ENCODE peak calls at places on chromosomes 2 and 18, in nine cellular contexts. V is fibroblast of mammary gland; J is AG04450; R is sigmoid colon; E is foreskin fibroblast; C is astrocyte of the cerebellum; N is CD8-positive, alpha-beta T cell; U is heart left ventricle; D is K562. O is an unnamed sample.
A peak's percentile ranks its signal among the peaks of the same experiment; 100 is the strongest.

GRCh38 chr2:6107290-6107689 is 415.1 kb downstream of the SOX11 start:
- DNase-seq in V (no peak), J (no peak), R (no peak), E (no peak), C (no peak), N (no peak), U (no peak), D (no peak), O (no peak)

GRCh38 chr18:46563317-46563716 is 93.7 kb downstream of the LOXHD1 start:
- DNase-seq in V (no peak), J (no peak), R (no peak), E (no peak), C (no peak), N (no peak), U (no peak), D (no peak), O (no peak)

GRCh38 chr2:28610583-28611201 is 114.8 kb downstream of the PLB1 start:
- DNase-seq in V (peak; percentile 93), J (peak; percentile 82), R (no peak), E (peak; percentile 80), C (peak; percentile 90), N (no peak), U (no peak), D (peak; percentile 58), O (no peak)

GRCh38 chr18:50092250-50092780 is 102.6 kb downstream of the MYO5B start:
- DNase-seq in V (no peak), J (no peak), R (no peak), E (no peak), C (no peak), N (no peak), U (no peak), D (no peak), O (no peak)

GRCh38 chr2:120566331-120567035 is 169.2 kb upstream of the GLI2 start:
- DNase-seq in V (peak; percentile 91), J (no peak), R (peak; percentile 74), E (no peak), C (peak; percentile 89), N (no peak), U (peak; percentile 85), D (no peak), O (no peak)

GRCh38 chr2:161946489-161947107 is 127.4 kb downstream of the DPP4 start:
- DNase-seq in V (peak; percentile 48), J (no peak), R (no peak), E (peak; percentile 6), C (peak; percentile 37), N (no peak), U (no peak), D (peak; percentile 3), O (no peak)

GRCh38 chr2:42809876-42810125 is 17.4 kb upstream of the HAAO start:
- DNase-seq in V (no peak), J (peak; percentile 33), R (peak; percentile 95), E (peak; percentile 79), C (peak; percentile 50), N (no peak), U (peak; percentile 88), D (peak; percentile 88), O (peak; percentile 87)

GRCh38 chr2:12486205-12487118 is 230.3 kb upstream of the TRIB2 start:
- DNase-seq in V (peak; percentile 30), J (no peak), R (no peak), E (peak; percentile 9), C (no peak), N (no peak), U (no peak), D (no peak), O (no peak)

GRCh38 chr2:39615675-39616074 is 50.0 kb upstream of the TMEM178A start:
- DNase-seq in V (no peak), J (no peak), R (no peak), E (no peak), C (no peak), N (no peak), U (no peak), D (no peak), O (no peak)

GRCh38 chr2:72770879-72771461 is 54.9 kb downstream of the EXOC6B start:
- DNase-seq in V (peak; percentile 76), J (peak; percentile 48), R (peak; percentile 72), E (peak; percentile 44), C (peak; percentile 71), N (peak; percentile 45), U (peak; percentile 66), D (peak; percentile 76), O (no peak)

GRCh38 chr18:24590946-24591345 is 130.5 kb downstream of the HRH4 start:
- DNase-seq in V (no peak), J (no peak), R (no peak), E (no peak), C (no peak), N (no peak), U (no peak), D (no peak), O (peak; percentile 27)

DNA sequence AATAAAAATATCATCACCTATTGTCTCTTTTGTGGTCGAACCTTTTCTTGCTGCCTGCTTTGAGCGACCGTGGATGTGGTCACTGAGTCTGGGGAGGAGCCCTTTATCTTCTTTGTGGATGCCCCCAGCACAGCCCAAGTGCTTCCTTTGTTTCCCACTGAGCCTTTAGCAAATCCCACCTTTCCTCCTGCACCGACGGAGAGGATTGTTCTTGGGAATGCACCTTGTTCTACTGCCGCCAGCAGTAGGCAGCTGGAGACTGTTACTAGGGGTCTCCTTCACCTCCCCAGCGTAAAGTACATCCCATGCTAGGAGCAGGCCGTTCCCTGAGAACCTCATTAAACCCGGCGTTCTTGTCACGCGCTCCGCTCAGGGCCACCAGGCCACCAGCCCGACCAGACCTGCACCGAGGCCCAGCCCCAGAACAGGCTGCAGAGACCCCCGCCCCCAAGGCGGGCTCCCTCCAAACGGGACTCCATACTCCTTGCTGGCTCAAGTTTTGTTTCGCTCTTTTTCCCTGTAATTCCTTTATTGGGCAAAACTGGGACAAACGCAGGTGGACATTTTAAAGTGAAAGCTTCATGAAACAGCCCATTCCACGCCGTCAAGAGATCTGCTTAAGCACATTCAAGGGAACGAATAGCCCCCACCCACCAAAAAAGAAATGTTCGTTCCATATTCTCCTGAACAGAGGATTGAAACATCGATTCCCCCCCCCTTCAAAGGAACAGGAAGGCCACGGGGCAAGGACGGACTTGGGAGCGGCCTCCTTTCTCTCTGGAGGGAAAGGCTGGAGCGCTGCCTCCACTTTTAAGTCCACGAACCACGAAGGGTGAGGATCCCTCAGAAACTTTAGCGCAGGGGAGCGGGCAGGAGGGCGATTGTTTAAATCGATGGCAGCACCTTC is 1.1 kb upstream of the MAT2A start:
- DNase-seq in V (peak; percentile 38), J (no peak), R (peak; percentile 84), E (no peak), C (no peak), N (no peak), U (peak; percentile 60), D (peak; percentile 70), O (no peak)
- TF ChIP-seq CTCF in V (no peak), J (no peak), R (no peak), E (no peak), C (peak; percentile 31), N (no peak), U (no peak), D (no peak), O (no peak)

DNA sequence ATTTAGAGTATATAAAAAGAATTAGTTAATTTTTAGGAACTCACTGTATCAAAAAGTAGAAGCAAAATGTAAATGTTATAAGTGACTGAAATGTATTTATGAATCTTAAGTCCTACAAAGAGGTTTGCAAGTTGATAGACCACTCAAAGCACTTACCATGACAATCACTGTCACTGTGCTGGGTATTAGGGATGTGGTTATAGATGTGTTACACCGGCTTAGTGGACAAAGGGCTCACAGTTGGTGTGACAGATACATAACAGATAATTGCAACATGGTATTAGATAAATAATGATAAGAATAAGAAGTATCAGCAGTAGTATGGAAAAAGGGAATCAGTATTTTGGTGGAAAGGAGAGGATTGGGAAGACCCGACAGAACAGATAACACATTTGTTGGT is 21.6 kb downstream of the AGFG1 start:
- DNase-seq in V (no peak), J (no peak), R (no peak), E (no peak), C (no peak), N (no peak), U (no peak), D (no peak), O (no peak)
- TF ChIP-seq CTCF in V (no peak), J (no peak), R (no peak), E (no peak), C (no peak), N (no peak), U (no peak), D (no peak), O (no peak)

GRCh38 chr2:144096531-144096930 is 423.4 kb downstream of the ZEB2 start:
- DNase-seq in V (no peak), J (peak; percentile 52), R (no peak), E (peak; percentile 45), C (no peak), N (no peak), U (no peak), D (no peak), O (no peak)

GRCh38 chr2:144102386-144102785 is 417.5 kb downstream of the ZEB2 start:
- DNase-seq in V (no peak), J (no peak), R (no peak), E (no peak), C (no peak), N (no peak), U (no peak), D (no peak), O (no peak)

GRCh38 chr2:144099340-144099739 is 420.6 kb downstream of the ZEB2 start:
- DNase-seq in V (no peak), J (no peak), R (no peak), E (no peak), C (no peak), N (no peak), U (no peak), D (no peak), O (no peak)

GRCh38 chr2:144097440-144098225 is 422.3 kb downstream of the ZEB2 start:
- DNase-seq in V (no peak), J (no peak), R (no peak), E (no peak), C (no peak), N (no peak), U (no peak), D (no peak), O (no peak)

GRCh38 chr2:144099746-144100438 is 420.0 kb downstream of the ZEB2 start:
- DNase-seq in V (peak; percentile 87), J (peak; percentile 91), R (no peak), E (peak; percentile 51), C (peak; percentile 53), N (no peak), U (no peak), D (no peak), O (no peak)
- TF ChIP-seq CTCF in V (peak; percentile 42), J (peak; percentile 71), R (no peak), E (peak; percentile 36), C (peak; percentile 31), N (no peak), U (no peak), D (no peak), O (no peak)

DNA sequence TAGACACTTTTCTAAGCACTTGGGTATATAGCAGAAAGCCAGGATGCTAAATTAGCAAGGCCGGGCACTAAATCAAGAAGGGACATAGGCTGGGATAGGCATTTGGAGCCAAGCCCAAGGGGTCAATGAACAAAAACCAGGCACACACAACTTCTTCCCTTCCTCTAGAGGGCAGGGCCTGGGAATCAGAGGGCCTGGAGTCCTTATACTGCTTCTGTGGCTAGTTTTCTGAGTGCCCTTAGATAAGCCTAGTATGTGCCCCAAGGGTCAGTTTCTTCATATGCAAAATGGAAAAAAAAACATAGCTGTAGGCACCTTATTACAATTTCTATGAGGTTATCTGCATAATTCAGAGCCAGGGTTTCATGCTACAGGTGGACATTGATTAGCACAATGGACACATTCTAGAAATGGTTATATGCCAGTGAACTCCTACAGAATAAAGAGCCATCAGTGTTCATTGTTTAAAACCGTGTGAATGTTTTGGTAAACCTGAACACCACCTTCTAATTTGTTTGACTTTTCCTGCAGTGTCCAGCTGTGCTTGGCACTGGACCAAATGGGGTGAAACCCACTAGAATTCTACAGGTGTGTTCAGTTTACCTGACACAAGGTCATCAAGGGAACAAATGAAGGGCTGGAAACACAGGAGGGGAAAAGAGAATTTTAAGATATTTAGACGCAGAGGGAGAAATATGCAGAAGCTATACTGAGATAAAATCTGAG is 49.6 kb downstream of the PAX8 start:
- DNase-seq in V (no peak), J (no peak), R (no peak), E (no peak), C (no peak), N (no peak), U (no peak), D (peak; percentile 31), O (no peak)
- TF ChIP-seq CTCF in V (no peak), J (no peak), R (no peak), E (no peak), C (no peak), N (no peak), U (no peak), D (peak; percentile 1), O (no peak)

O was measured in type B pancreatic cell.